ENCODE peak calls at places on chromosomes 1 and 21, in six cellular contexts. S, R, U, H, K and J are unnamed samples.

GRCh38 chr21:45322231-45322959 is 34.7 kb upstream of the POFUT2 start:
- DNase-seq in S (peak; percentile 33), R (no peak), U (no peak), H (no peak), K (no peak), J (no peak)

GRCh38 chr1:202806845-202807366 is 1.3 kb downstream of the KDM5B start:
- DNase-seq in S (no peak), R (no peak), U (peak; percentile 20), H (peak; percentile 18), K (peak; percentile 16), J (no peak)

GRCh38 chr1:102970496-102971078 is 137.7 kb downstream of the COL11A1 start:
- DNase-seq in S (no peak), R (no peak), U (no peak), H (no peak), K (no peak), J (no peak)

GRCh38 chr1:12228979-12229378 is 851 bp upstream of the VPS13D start:
- DNase-seq in S (no peak), R (no peak), U (no peak), H (no peak), K (no peak), J (no peak)

GRCh38 chr1:220791287-220791686 is 4.6 kb downstream of the MTARC1 start:
- DNase-seq in S (no peak), R (no peak), U (no peak), H (no peak), K (no peak), J (no peak)

GRCh38 chr1:23810818-23811420 is 10.4 kb upstream of the GALE start:
- DNase-seq in S (no peak), R (no peak), U (peak; percentile 48), H (peak; percentile 57), K (no peak), J (no peak)

GRCh38 chr1:175355414-175355813 is 162.8 kb upstream of the KIAA0040 start:
- DNase-seq in S (no peak), R (no peak), U (no peak), H (no peak), K (no peak), J (no peak)

GRCh38 chr1:119631433-119632102 is 16.5 kb downstream of the ZNF697 start:
- DNase-seq in S (no peak), R (peak; percentile 82), U (peak; percentile 85), H (peak; percentile 90), K (peak; percentile 78), J (peak; percentile 18)

GRCh38 chr1:221801773-221802516 is 60.1 kb upstream of the DUSP10 start:
- DNase-seq in S (no peak), R (no peak), U (no peak), H (no peak), K (no peak), J (no peak)

GRCh38 chr1:84152649-84153056 is 8.6 kb downstream of the PRKACB start:
- DNase-seq in S (no peak), R (no peak), U (no peak), H (no peak), K (no peak), J (no peak)
- H3K27ac ChIP-seq in S (no peak overlapping the region), R (no peak overlapping the region), U (no peak overlapping the region), H (no peak overlapping the region), K (no peak overlapping the region), J (no peak overlapping the region)

GRCh38 chr1:248924696-248925532 is 18.9 kb downstream of the PGBD2 start:
- DNase-seq in S (peak; percentile 22), R (no peak), U (peak; percentile 38), H (peak; percentile 47), K (no peak), J (peak; percentile 12)
- H3K27ac ChIP-seq in S (no peak overlapping the region), R (no peak overlapping the region), U (no peak overlapping the region), H (no peak overlapping the region), K (no peak overlapping the region), J (no peak overlapping the region)

GRCh38 chr1:156804572-156805243 is 11.9 kb downstream of the SH2D2A start:
- DNase-seq in S (no peak), R (no peak), U (no peak), H (no peak), K (no peak), J (no peak)
- H3K27ac ChIP-seq in S (no peak overlapping the region), R (peak overlapping the region; percentile 35), U (no peak overlapping the region), H (no peak overlapping the region), K (no peak overlapping the region), J (no peak overlapping the region)

DNA sequence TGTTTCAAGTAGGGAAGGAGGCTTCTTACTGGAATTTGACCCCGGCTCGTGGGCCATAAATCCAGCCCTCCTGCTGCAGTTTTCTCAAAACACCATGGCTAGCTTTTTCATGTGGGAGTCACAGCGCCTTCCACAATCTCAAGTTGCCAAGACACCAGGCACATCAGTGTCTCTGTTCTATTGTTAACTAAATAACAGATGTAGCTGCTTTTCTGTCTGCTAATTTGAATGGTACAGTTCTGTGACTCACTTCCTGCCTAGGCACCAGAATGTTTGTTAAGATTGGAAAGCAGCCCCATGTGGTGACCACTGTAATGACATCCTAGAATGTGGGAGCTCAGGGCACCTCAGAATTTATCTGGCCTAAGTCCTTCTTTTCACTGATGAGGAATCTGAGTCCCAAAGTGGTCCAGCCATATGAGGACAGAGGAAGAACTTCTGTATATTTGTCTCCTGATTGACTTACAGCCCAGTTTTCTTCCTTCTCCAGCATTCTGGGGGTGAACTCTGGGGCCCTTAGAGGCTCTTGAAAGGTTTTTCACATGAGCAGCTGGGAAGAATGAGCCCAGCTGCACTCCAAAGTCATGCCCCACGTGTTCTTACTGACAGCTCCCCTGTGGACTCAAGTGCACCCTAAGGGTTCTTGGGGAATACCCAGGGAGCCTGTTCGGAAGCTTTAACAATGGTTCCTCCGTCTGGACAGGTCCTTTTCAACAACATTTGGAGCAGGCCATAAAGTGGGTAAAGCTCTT is 27.5 kb downstream of the TRIM45 start:
- DNase-seq in S (peak; percentile 6), R (no peak), U (no peak), H (no peak), K (no peak), J (peak; percentile 14)
- H3K27ac ChIP-seq in S (no peak overlapping the region), R (no peak overlapping the region), U (no peak overlapping the region), H (no peak overlapping the region), K (peak overlapping the region; percentile 45), J (peak overlapping the region; percentile 79)

GRCh38 chr21:38861989-38862683 is 56.4 kb downstream of the ETS2 start:
- DNase-seq in S (no peak), R (no peak), U (no peak), H (no peak), K (no peak), J (no peak)
- H3K27ac ChIP-seq in S (no peak overlapping the region), R (no peak overlapping the region), U (no peak overlapping the region), H (no peak overlapping the region), K (no peak overlapping the region), J (no peak overlapping the region)